ENCODE peak calls at places on chromosomes 5 and 9, in four cellular contexts. P, D, K and J are unnamed samples.

GRCh38 chr5:66666778-66667177 is 70.6 kb downstream of the MAST4 start:
- DNase-seq in P (no peak), D (no peak), K (no peak), J (no peak)

GRCh38 chr9:71975833-71976232 is 64.4 kb downstream of the C9orf85 start:
- DNase-seq in P (no peak), D (no peak), K (peak), J (no peak)

GRCh38 chr9:108636023-108636422 is 219.8 kb downstream of the ACTL7B start:
- DNase-seq in P (no peak), D (no peak), K (no peak), J (peak)

GRCh38 chr5:13214182-13214581 is 730.3 kb downstream of the DNAH5 start:
- DNase-seq in P (no peak), D (no peak), K (no peak), J (no peak)

GRCh38 chr9:124465736-124466135 is 15.5 kb downstream of the ADGRD2 start:
- DNase-seq in P (no peak), D (no peak), K (no peak), J (no peak)

GRCh38 chr9:25206027-25206426 is 472.2 kb downstream of the TUSC1 start:
- DNase-seq in P (no peak), D (no peak), K (no peak), J (no peak)

GRCh38 chr9:129910628-129911567 is 75.6 kb downstream of the USP20 start:
- DNase-seq in P (peak), D (peak), K (peak), J (no peak)

GRCh38 chr5:119273391-119273839 is 82.4 kb upstream of the TNFAIP8 start:
- DNase-seq in P (no peak), D (no peak), K (no peak), J (no peak)

GRCh38 chr5:172334196-172334595 is 50.6 kb upstream of the UBTD2 start:
- DNase-seq in P (no peak), D (no peak), K (no peak), J (no peak)
- TF ChIP-seq CTCF in P (no peak), D (no peak), K (no peak), J (no peak)

DNA sequence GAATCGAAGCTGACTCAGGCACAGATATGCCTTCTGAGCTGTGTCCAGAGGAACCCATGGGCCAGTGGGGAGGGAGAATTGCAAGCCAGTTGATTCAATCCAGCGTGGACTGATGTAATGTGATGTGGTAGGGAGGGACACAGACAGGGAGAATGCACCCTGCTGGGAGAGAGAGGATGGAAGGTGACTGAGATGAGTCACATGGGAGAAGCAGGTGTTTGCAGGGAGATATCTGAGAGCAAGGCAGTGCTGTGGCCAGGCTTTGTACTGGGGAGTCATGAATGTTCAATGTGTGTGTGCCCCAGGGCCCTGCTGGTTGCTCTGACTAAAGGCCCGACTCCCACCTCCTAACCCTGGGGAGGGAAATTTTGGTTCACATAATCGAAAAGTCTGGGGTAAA is 75.7 kb downstream of the IRX1 start:
- DNase-seq in P (no peak), D (no peak), K (no peak), J (no peak)
- TF ChIP-seq CTCF in P (no peak), D (no peak), K (no peak), J (no peak)

GRCh38 chr5:43312699-43313034 is 545 bp downstream of the HMGCS1 start:
- DNase-seq in P (no peak), D (no peak), K (no peak), J (no peak)
- TF ChIP-seq CTCF in P (no peak), D (no peak), K (no peak), J (no peak)

GRCh38 chr5:180467028-180467427 is 27.2 kb upstream of the CNOT6 start:
- DNase-seq in P (peak), D (no peak), K (peak), J (no peak)

GRCh38 chr5:180466316-180466715 is 27.9 kb upstream of the CNOT6 start:
- DNase-seq in P (no peak), D (no peak), K (no peak), J (no peak)

GRCh38 chr5:180468732-180469585 is 25.2 kb upstream of the CNOT6 start:
- DNase-seq in P (no peak), D (no peak), K (no peak), J (no peak)

GRCh38 chr5:180467989-180468731 is 26.0 kb upstream of the CNOT6 start:
- DNase-seq in P (no peak), D (no peak), K (no peak), J (no peak)

GRCh38 chr5:180467576-180467975 is 26.6 kb upstream of the CNOT6 start:
- DNase-seq in P (no peak), D (no peak), K (no peak), J (no peak)
- TF ChIP-seq CTCF in P (no peak), D (no peak), K (no peak), J (no peak)

DNA sequence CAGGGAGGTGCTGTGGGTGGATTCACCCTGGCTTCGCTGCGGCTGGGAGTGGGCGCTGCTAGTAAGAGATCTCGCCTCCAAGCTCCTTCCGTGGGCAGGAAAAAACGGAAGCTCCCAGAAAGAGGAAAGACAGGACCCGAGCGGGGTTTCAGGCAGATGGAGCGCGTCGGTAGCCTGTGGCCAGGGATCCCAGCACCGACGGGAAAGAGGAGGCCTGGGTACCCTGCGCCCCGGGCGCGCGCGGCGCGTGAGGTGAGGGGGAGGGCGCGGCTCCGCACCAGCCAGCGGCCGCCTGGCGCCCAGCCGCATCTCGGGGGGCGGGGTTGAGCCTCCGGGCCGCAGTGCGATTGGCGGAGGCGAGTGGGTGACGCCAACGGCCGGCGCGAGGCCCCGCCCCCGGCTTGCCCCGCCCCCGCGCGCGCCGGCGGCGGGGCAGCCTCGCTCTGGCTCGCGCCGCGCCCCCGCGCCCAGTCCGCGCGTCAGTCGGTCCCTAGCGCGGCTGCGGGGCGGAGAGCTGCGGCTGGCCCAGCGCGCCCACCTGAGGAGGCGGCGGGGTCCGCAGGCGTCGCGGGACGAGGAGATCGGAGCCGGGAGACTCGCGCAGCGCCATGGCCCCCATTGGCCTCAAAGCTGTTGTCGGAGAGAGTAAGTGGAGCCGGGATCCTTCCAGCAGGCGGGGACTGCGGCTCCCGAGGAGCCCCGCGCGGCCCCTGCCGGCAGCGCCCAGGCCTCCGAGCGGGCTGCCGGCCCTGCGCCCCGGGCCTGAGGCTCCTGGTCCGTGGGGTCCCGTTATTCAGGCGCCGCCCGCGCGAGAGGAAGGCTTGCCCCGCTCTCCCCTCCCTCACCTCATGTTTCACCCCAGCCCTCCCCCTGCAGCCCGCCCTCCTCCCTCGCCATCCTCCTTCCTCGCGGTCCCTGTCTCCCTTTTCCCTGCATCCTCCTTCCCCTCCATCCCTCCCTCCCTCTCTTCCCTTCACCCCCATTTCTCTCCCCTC is at the start of gene STXBP1:
- DNase-seq in P (no peak), D (no peak), K (peak), J (peak)
- TF ChIP-seq CTCF in P (no peak), D (peak), K (peak), J (no peak)